ENCODE peak calls at places on chromosomes 13 and 19, in four cellular contexts. E is stimulated activated CD8-positive, alpha-beta memory T cell treated with anti-CD3 and anti-CD28 coated beads, Interleukin-12 subunit alpha, Interleukin-12 subunit beta, amount 100 ng/mL, for 4 hours; C is cardiac fibroblast; J is BE2C. K is an unnamed sample.
A peak's percentile ranks its signal among the peaks of the same experiment; 100 is the strongest.

GRCh38 chr13:92681239-92681638 is 545.4 kb upstream of the GPC6 start:
- DNase-seq in E (no peak), C (no peak), J (no peak), K (no peak)

GRCh38 chr19:37932985-37933953 is 26.3 kb downstream of the SIPA1L3 start:
- DNase-seq in E (no peak), C (peak; percentile 34), J (peak; percentile 53), K (no peak)

GRCh38 chr13:111323950-111324651 is 3.7 kb downstream of the TEX29 start:
- DNase-seq in E (no peak), C (no peak), J (no peak), K (no peak)

GRCh38 chr13:85332595-85332994 is 466.6 kb downstream of the SLITRK6 start:
- DNase-seq in E (no peak), C (no peak), J (no peak), K (no peak)

GRCh38 chr19:50794074-50794777 is 4.0 kb downstream of the ACP4 start:
- DNase-seq in E (no peak), C (no peak), J (peak; percentile 66), K (peak; percentile 64)

GRCh38 chr13:33138441-33138840 is 122.2 kb downstream of the KL start:
- DNase-seq in E (no peak), C (no peak), J (no peak), K (no peak)

GRCh38 chr13:98910501-98910951 is 67.3 kb downstream of the DOCK9 start:
- DNase-seq in E (no peak), C (peak; percentile 80), J (no peak), K (peak; percentile 39)

GRCh38 chr13:46554971-46555370 is 2.0 kb downstream of the LRCH1 start:
- DNase-seq in E (no peak), C (peak; percentile 29), J (no peak), K (no peak)

GRCh38 chr13:75963318-75963717 is 327.2 kb downstream of the LMO7 start:
- DNase-seq in E (no peak), C (peak; percentile 1), J (no peak), K (no peak)

GRCh38 chr19:17323973-17324327 is 10.7 kb downstream of the ANO8 start:
- DNase-seq in E (no peak), C (no peak), J (no peak), K (no peak)

GRCh38 chr19:44164673-44165512 is at the start of gene ZNF226:
- DNase-seq in E (peak; percentile 67), C (peak; percentile 99), J (peak; percentile 92), K (peak; percentile 98)

GRCh38 chr19:3154957-3155736 is 19.3 kb downstream of the GNA15 start:
- DNase-seq in E (peak; percentile 50), C (peak; percentile 99), J (peak; percentile 65), K (peak; percentile 94)

GRCh38 chr19:6219592-6220290 is 60.0 kb downstream of the MLLT1 start:
- DNase-seq in E (no peak), C (peak; percentile 37), J (peak; percentile 29), K (no peak)

GRCh38 chr13:109274188-109274821 is 512.1 kb downstream of the IRS2 start:
- DNase-seq in E (no peak), C (peak; percentile 87), J (no peak), K (peak; percentile 43)